ENCODE peak calls at places on chromosomes 16 and 17, in ten cellular contexts. N is EH, H is adipocyte, O is SHP77, G is smooth muscle cell of the brain vasculature, I is DMS53, W is GM10248, M is H1, K is iPS DF 19.7, L is AG08395. X is an unnamed sample.

GRCh38 chr16:27318399-27319256 is 4.9 kb downstream of the IL4R start:
- DNase-seq in H (no peak), G (peak; percentile 77), M (no peak), W (peak; percentile 62), O (no peak), N (no peak), I (no peak), K (no peak), L (no peak), X (no peak)

GRCh38 chr17:19672009-19672837 is 23.7 kb downstream of the ALDH3A2 start:
- DNase-seq in M (peak; percentile 1), I (peak; percentile 17), G (no peak), L (peak; percentile 69), K (no peak), O (no peak), W (no peak), H (peak; percentile 59), N (peak; percentile 37), X (no peak)

GRCh38 chr17:74459622-74460021 is 6.8 kb upstream of the CD300A start:
- DNase-seq in W (no peak), O (no peak), M (no peak), L (no peak), K (no peak), G (no peak), N (no peak), I (no peak), H (no peak), X (no peak)

GRCh38 chr17:70624208-70624607 is 454.9 kb downstream of the KCNJ2 start:
- DNase-seq in O (no peak), M (no peak), H (no peak), N (no peak), W (no peak), L (no peak), I (no peak), K (no peak), G (no peak), X (no peak)

GRCh38 chr16:50282010-50282538 is 15.7 kb downstream of the ADCY7 start:
- DNase-seq in L (peak; percentile 29), K (no peak), O (no peak), W (peak; percentile 84), H (no peak), I (peak; percentile 49), N (no peak), M (no peak), G (no peak), X (no peak)

GRCh38 chr17:65994679-65995078 is 197.3 kb downstream of the CEP112 start:
- DNase-seq in H (no peak), M (no peak), G (no peak), L (no peak), N (no peak), I (no peak), O (no peak), K (no peak), W (no peak), X (no peak)

GRCh38 chr16:12532871-12533610 is 270.6 kb downstream of the CPPED1 start:
- DNase-seq in H (no peak), W (no peak), I (no peak), K (no peak), L (no peak), N (no peak), M (no peak), O (no peak), G (no peak), X (no peak)

GRCh38 chr16:56862776-56863175 is 2.2 kb upstream of the SLC12A3 start:
- DNase-seq in I (no peak), N (no peak), M (no peak), G (no peak), O (no peak), L (no peak), H (no peak), W (no peak), K (no peak), X (no peak)

GRCh38 chr16:79809376-79809775 is 208.8 kb upstream of the MAF start:
- DNase-seq in W (no peak), O (no peak), L (no peak), K (no peak), M (no peak), G (no peak), N (no peak), I (no peak), H (no peak), X (no peak)

GRCh38 chr17:4800462-4801185 is 1.5 kb downstream of the C17orf114 start:
- DNase-seq in N (no peak), M (no peak), W (no peak), I (peak; percentile 90), G (no peak), L (no peak), H (no peak), O (peak; percentile 98), K (no peak), X (no peak)